ENCODE peak calls at places on chromosomes 16 and 17, in five cellular contexts. One of them, this sample, is unnamed.

GRCh38 chr17:3894927-3895343 is 2.1 kb upstream of the CAMKK1 start:
- DNase-seq in renal cortical epithelial cell: peak; percentile 75
- DNase-seq in BJ: no peak
- DNase-seq in ACHN: no peak
- DNase-seq in CD8-positive, alpha-beta memory T cell: no peak
- DNase-seq in this sample: peak; percentile 64

GRCh38 chr17:77857613-77858012 is 100.9 kb upstream of the TNRC6C start:
- DNase-seq in renal cortical epithelial cell: no peak
- DNase-seq in BJ: no peak
- DNase-seq in ACHN: no peak
- DNase-seq in CD8-positive, alpha-beta memory T cell: peak; percentile 43
- DNase-seq in this sample: no peak

GRCh38 chr17:56912105-56912999 is 1.5 kb downstream of the TRIM25 start:
- DNase-seq in renal cortical epithelial cell: no peak
- DNase-seq in BJ: no peak
- DNase-seq in ACHN: no peak
- DNase-seq in CD8-positive, alpha-beta memory T cell: no peak
- DNase-seq in this sample: no peak

GRCh38 chr17:75575197-75575596 is 12.4 kb upstream of the MYO15B start:
- DNase-seq in renal cortical epithelial cell: no peak
- DNase-seq in BJ: no peak
- DNase-seq in ACHN: no peak
- DNase-seq in CD8-positive, alpha-beta memory T cell: no peak
- DNase-seq in this sample: no peak

GRCh38 chr16:15523092-15523541 is 88.7 kb downstream of the BMERB1 start:
- DNase-seq in renal cortical epithelial cell: peak; percentile 13
- DNase-seq in BJ: no peak
- DNase-seq in ACHN: no peak
- DNase-seq in CD8-positive, alpha-beta memory T cell: no peak
- DNase-seq in this sample: peak; percentile 29

GRCh38 chr16:4372578-4373355 is 1.1 kb downstream of the VASN start:
- DNase-seq in renal cortical epithelial cell: no peak
- DNase-seq in BJ: no peak
- DNase-seq in ACHN: peak; percentile 45
- DNase-seq in CD8-positive, alpha-beta memory T cell: no peak
- DNase-seq in this sample: peak; percentile 68

GRCh38 chr17:978110-979093 is 1.2 kb downstream of the NXN start:
- DNase-seq in renal cortical epithelial cell: no peak
- DNase-seq in BJ: no peak
- DNase-seq in ACHN: no peak
- DNase-seq in CD8-positive, alpha-beta memory T cell: no peak
- DNase-seq in this sample: no peak

GRCh38 chr17:27565874-27566672 is 64.9 kb upstream of the LGALS9 start:
- DNase-seq in renal cortical epithelial cell: peak; percentile 41
- DNase-seq in BJ: no peak
- DNase-seq in ACHN: no peak
- DNase-seq in CD8-positive, alpha-beta memory T cell: no peak
- DNase-seq in this sample: peak; percentile 60

GRCh38 chr17:11511696-11512095 is 86.6 kb upstream of the DNAH9 start:
- DNase-seq in renal cortical epithelial cell: no peak
- DNase-seq in BJ: no peak
- DNase-seq in ACHN: no peak
- DNase-seq in CD8-positive, alpha-beta memory T cell: no peak
- DNase-seq in this sample: no peak

GRCh38 chr17:68972119-68972704 is 17.0 kb upstream of the ABCA8 start:
- DNase-seq in renal cortical epithelial cell: peak; percentile 6
- DNase-seq in BJ: no peak
- DNase-seq in ACHN: peak; percentile 37
- DNase-seq in CD8-positive, alpha-beta memory T cell: no peak
- DNase-seq in this sample: peak; percentile 5

GRCh38 chr17:4412933-4413831 is 20.6 kb upstream of the SPNS3 start:
- DNase-seq in renal cortical epithelial cell: peak; percentile 67
- DNase-seq in BJ: no peak
- DNase-seq in ACHN: peak; percentile 87
- DNase-seq in CD8-positive, alpha-beta memory T cell: peak; percentile 92
- DNase-seq in this sample: peak; percentile 84

GRCh38 chr16:23248261-23249194 is 53.6 kb upstream of the SCNN1B start:
- DNase-seq in renal cortical epithelial cell: no peak
- DNase-seq in BJ: no peak
- DNase-seq in ACHN: no peak
- DNase-seq in CD8-positive, alpha-beta memory T cell: no peak
- DNase-seq in this sample: no peak

GRCh38 chr17:15413101-15413750 is 54.2 kb downstream of the CDRT4 start:
- DNase-seq in renal cortical epithelial cell: no peak
- DNase-seq in BJ: no peak
- DNase-seq in ACHN: no peak
- DNase-seq in CD8-positive, alpha-beta memory T cell: no peak
- DNase-seq in this sample: no peak

GRCh38 chr16:90009172-90009899 is 9.9 kb downstream of the DBNDD1 start:
- DNase-seq in renal cortical epithelial cell: no peak
- DNase-seq in BJ: no peak
- DNase-seq in ACHN: no peak
- DNase-seq in CD8-positive, alpha-beta memory T cell: no peak
- DNase-seq in this sample: no peak

GRCh38 chr17:62860962-62861873 is 53.1 kb upstream of the MARCHF10 start:
- DNase-seq in renal cortical epithelial cell: no peak
- DNase-seq in BJ: no peak
- DNase-seq in ACHN: no peak
- DNase-seq in CD8-positive, alpha-beta memory T cell: no peak
- DNase-seq in this sample: peak; percentile 28

GRCh38 chr17:81930142-81931125 is 2.9 kb upstream of the MAFG start:
- DNase-seq in renal cortical epithelial cell: no peak
- DNase-seq in BJ: no peak
- DNase-seq in ACHN: peak; percentile 41
- DNase-seq in CD8-positive, alpha-beta memory T cell: no peak
- DNase-seq in this sample: peak; percentile 11

GRCh38 chr16:11563493-11564040 is 23.2 kb downstream of the LITAF start:
- DNase-seq in renal cortical epithelial cell: peak; percentile 73
- DNase-seq in BJ: no peak
- DNase-seq in ACHN: no peak
- DNase-seq in CD8-positive, alpha-beta memory T cell: no peak
- DNase-seq in this sample: peak; percentile 47

GRCh38 chr16:71927383-71927782 is 32.1 kb downstream of the IST1 start:
- DNase-seq in renal cortical epithelial cell: peak; percentile 90
- DNase-seq in BJ: peak; percentile 80
- DNase-seq in ACHN: peak; percentile 75
- DNase-seq in CD8-positive, alpha-beta memory T cell: no peak
- DNase-seq in this sample: peak; percentile 94

GRCh38 chr16:64092284-64092683 is 1029.6 kb downstream of the CDH11 start:
- DNase-seq in renal cortical epithelial cell: peak; percentile 84
- DNase-seq in BJ: peak; percentile 36
- DNase-seq in ACHN: peak; percentile 26
- DNase-seq in CD8-positive, alpha-beta memory T cell: no peak
- DNase-seq in this sample: peak; percentile 87

GRCh38 chr17:35972066-35972465 is 9.2 kb downstream of the CCL16 start:
- DNase-seq in renal cortical epithelial cell: no peak
- DNase-seq in BJ: no peak
- DNase-seq in ACHN: no peak
- DNase-seq in CD8-positive, alpha-beta memory T cell: no peak
- DNase-seq in this sample: no peak

GRCh38 chr16:3458278-3458851 is 14.9 kb downstream of the NAA60 start:
- DNase-seq in renal cortical epithelial cell: peak; percentile 36
- DNase-seq in BJ: no peak
- DNase-seq in ACHN: peak; percentile 41
- DNase-seq in CD8-positive, alpha-beta memory T cell: no peak
- DNase-seq in this sample: peak; percentile 37

GRCh38 chr16:555528-556478 is 4.4 kb upstream of the PRR35 start:
- DNase-seq in renal cortical epithelial cell: no peak
- DNase-seq in BJ: no peak
- DNase-seq in ACHN: peak; percentile 15
- DNase-seq in CD8-positive, alpha-beta memory T cell: no peak
- DNase-seq in this sample: no peak

GRCh38 chr16:50520451-50521245 is 27.5 kb upstream of the NKD1 start:
- DNase-seq in renal cortical epithelial cell: no peak
- DNase-seq in BJ: no peak
- DNase-seq in ACHN: no peak
- DNase-seq in CD8-positive, alpha-beta memory T cell: no peak
- DNase-seq in this sample: no peak

GRCh38 chr16:50547944-50548658 is at the start of gene NKD1:
- DNase-seq in renal cortical epithelial cell: no peak
- DNase-seq in BJ: no peak
- DNase-seq in ACHN: peak; percentile 54
- DNase-seq in CD8-positive, alpha-beta memory T cell: peak; percentile 79
- DNase-seq in this sample: peak; percentile 33

GRCh38 chr16:6331770-6332169 is 1000.9 kb upstream of the RBFOX1 start:
- DNase-seq in renal cortical epithelial cell: no peak
- DNase-seq in BJ: no peak
- DNase-seq in ACHN: no peak
- DNase-seq in CD8-positive, alpha-beta memory T cell: no peak
- DNase-seq in this sample: no peak

GRCh38 chr16:9527976-9528375 is 436.5 kb downstream of the HAPSTR1 start:
- DNase-seq in renal cortical epithelial cell: no peak
- DNase-seq in BJ: no peak
- DNase-seq in ACHN: peak; percentile 38
- DNase-seq in CD8-positive, alpha-beta memory T cell: no peak
- DNase-seq in this sample: no peak

GRCh38 chr17:1521067-1521466 is 4.7 kb upstream of the INPP5K start:
- DNase-seq in renal cortical epithelial cell: no peak
- DNase-seq in BJ: no peak
- DNase-seq in ACHN: no peak
- DNase-seq in CD8-positive, alpha-beta memory T cell: no peak
- DNase-seq in this sample: no peak

GRCh38 chr16:22721497-22722100 is 92.4 kb upstream of the HS3ST2 start:
- DNase-seq in renal cortical epithelial cell: no peak
- DNase-seq in BJ: no peak
- DNase-seq in ACHN: no peak
- DNase-seq in CD8-positive, alpha-beta memory T cell: no peak
- DNase-seq in this sample: no peak

GRCh38 chr17:40451420-40451819 is 8.2 kb downstream of the IGFBP4 start:
- DNase-seq in renal cortical epithelial cell: no peak
- DNase-seq in BJ: peak; percentile 79
- DNase-seq in ACHN: no peak
- DNase-seq in CD8-positive, alpha-beta memory T cell: no peak
- DNase-seq in this sample: peak; percentile 46

GRCh38 chr16:12271006-12271405 is 294.5 kb downstream of the SNX29 start:
- DNase-seq in renal cortical epithelial cell: peak; percentile 30
- DNase-seq in BJ: no peak
- DNase-seq in ACHN: peak; percentile 42
- DNase-seq in CD8-positive, alpha-beta memory T cell: no peak
- DNase-seq in this sample: peak; percentile 24

GRCh38 chr17:56424543-56425044 is 168.9 kb upstream of the NOG start:
- DNase-seq in renal cortical epithelial cell: no peak
- DNase-seq in BJ: no peak
- DNase-seq in ACHN: no peak
- DNase-seq in CD8-positive, alpha-beta memory T cell: no peak
- DNase-seq in this sample: no peak

GRCh38 chr16:23383881-23384280 is 69.1 kb downstream of the COG7 start:
- DNase-seq in renal cortical epithelial cell: no peak
- DNase-seq in BJ: no peak
- DNase-seq in ACHN: no peak
- DNase-seq in CD8-positive, alpha-beta memory T cell: no peak
- DNase-seq in this sample: no peak

GRCh38 chr16:27404163-27404823 is 2.3 kb downstream of the IL21R start:
- DNase-seq in renal cortical epithelial cell: no peak
- DNase-seq in BJ: no peak
- DNase-seq in ACHN: no peak
- DNase-seq in CD8-positive, alpha-beta memory T cell: no peak
- DNase-seq in this sample: no peak

GRCh38 chr16:64983983-64984382 is 137.9 kb downstream of the CDH11 start:
- DNase-seq in renal cortical epithelial cell: peak; percentile 45
- DNase-seq in BJ: no peak
- DNase-seq in ACHN: peak; percentile 71
- DNase-seq in CD8-positive, alpha-beta memory T cell: no peak
- DNase-seq in this sample: peak; percentile 75

This sample was measured in kidney tubule cell.